ENCODE peak calls at places on chromosomes 6 and 20, in four cellular contexts. One of them, this sample, is unnamed.

GRCh38 chr6:128139519-128139918 is 238.7 kb upstream of the THEMIS start:
- DNase-seq in activated T-helper 1 cell treated with Interleukin-2 at 50 U/mL for 16 hours: no peak
- DNase-seq in NB4: no peak
- DNase-seq in NCI-H1092 treated with DMSO at 0.1 percent for 48 hours: no peak
- DNase-seq in this sample: no peak

GRCh38 chr6:2913621-2914317 is 10.7 kb upstream of the SERPINB9 start:
- DNase-seq in activated T-helper 1 cell treated with Interleukin-2 at 50 U/mL for 16 hours: no peak
- DNase-seq in NB4: no peak
- DNase-seq in NCI-H1092 treated with DMSO at 0.1 percent for 48 hours: no peak
- DNase-seq in this sample: no peak

GRCh38 chr6:38095054-38095453 is 275.5 kb downstream of the ZFAND3 start:
- DNase-seq in activated T-helper 1 cell treated with Interleukin-2 at 50 U/mL for 16 hours: no peak
- DNase-seq in NB4: no peak
- DNase-seq in NCI-H1092 treated with DMSO at 0.1 percent for 48 hours: no peak
- DNase-seq in this sample: no peak

GRCh38 chr6:18432180-18432579 is 45.0 kb downstream of the RNF144B start:
- DNase-seq in activated T-helper 1 cell treated with Interleukin-2 at 50 U/mL for 16 hours: no peak
- DNase-seq in NB4: no peak
- DNase-seq in NCI-H1092 treated with DMSO at 0.1 percent for 48 hours: no peak
- DNase-seq in this sample: no peak

GRCh38 chr20:39381598-39381997 is 419.5 kb downstream of the DHX35 start:
- DNase-seq in activated T-helper 1 cell treated with Interleukin-2 at 50 U/mL for 16 hours: no peak
- DNase-seq in NB4: no peak
- DNase-seq in NCI-H1092 treated with DMSO at 0.1 percent for 48 hours: no peak
- DNase-seq in this sample: no peak

GRCh38 chr6:37480118-37480736 is 19.5 kb downstream of the CCDC167 start:
- DNase-seq in activated T-helper 1 cell treated with Interleukin-2 at 50 U/mL for 16 hours: no peak
- DNase-seq in NB4: no peak
- DNase-seq in NCI-H1092 treated with DMSO at 0.1 percent for 48 hours: peak
- DNase-seq in this sample: no peak

GRCh38 chr20:48826883-48827771 is 672 bp downstream of the PREX1 start:
- DNase-seq in activated T-helper 1 cell treated with Interleukin-2 at 50 U/mL for 16 hours: no peak
- DNase-seq in NB4: peak
- DNase-seq in NCI-H1092 treated with DMSO at 0.1 percent for 48 hours: no peak
- DNase-seq in this sample: no peak

GRCh38 chr20:5131502-5131901 is 4.7 kb downstream of the CDS2 start:
- DNase-seq in activated T-helper 1 cell treated with Interleukin-2 at 50 U/mL for 16 hours: no peak
- DNase-seq in NB4: no peak
- DNase-seq in NCI-H1092 treated with DMSO at 0.1 percent for 48 hours: no peak
- DNase-seq in this sample: no peak

GRCh38 chr20:51941503-51941902 is 139.2 kb upstream of the SALL4 start:
- DNase-seq in activated T-helper 1 cell treated with Interleukin-2 at 50 U/mL for 16 hours: no peak
- DNase-seq in NB4: no peak
- DNase-seq in NCI-H1092 treated with DMSO at 0.1 percent for 48 hours: no peak
- DNase-seq in this sample: no peak

GRCh38 chr6:72524011-72524645 is 97.7 kb upstream of the KCNQ5 start:
- DNase-seq in activated T-helper 1 cell treated with Interleukin-2 at 50 U/mL for 16 hours: no peak
- DNase-seq in NB4: no peak
- DNase-seq in NCI-H1092 treated with DMSO at 0.1 percent for 48 hours: no peak
- DNase-seq in this sample: peak

GRCh38 chr6:138387577-138388368 is 10.1 kb downstream of the SMIM28 start:
- DNase-seq in activated T-helper 1 cell treated with Interleukin-2 at 50 U/mL for 16 hours: no peak
- DNase-seq in NB4: no peak
- DNase-seq in NCI-H1092 treated with DMSO at 0.1 percent for 48 hours: peak
- DNase-seq in this sample: no peak

GRCh38 chr6:157107915-157108651 is 215.2 kb downstream of the TMEM242 start:
- DNase-seq in activated T-helper 1 cell treated with Interleukin-2 at 50 U/mL for 16 hours: no peak
- DNase-seq in NB4: no peak
- DNase-seq in NCI-H1092 treated with DMSO at 0.1 percent for 48 hours: no peak
- DNase-seq in this sample: no peak

GRCh38 chr20:61448396-61448795 is 196.3 kb downstream of the CDH4 start:
- DNase-seq in activated T-helper 1 cell treated with Interleukin-2 at 50 U/mL for 16 hours: no peak
- DNase-seq in NB4: no peak
- DNase-seq in NCI-H1092 treated with DMSO at 0.1 percent for 48 hours: no peak
- DNase-seq in this sample: no peak

GRCh38 chr6:112691289-112691688 is 344.2 kb downstream of the RFPL4B start:
- DNase-seq in activated T-helper 1 cell treated with Interleukin-2 at 50 U/mL for 16 hours: no peak
- DNase-seq in NB4: no peak
- DNase-seq in NCI-H1092 treated with DMSO at 0.1 percent for 48 hours: no peak
- DNase-seq in this sample: no peak